ENCODE peak calls at places on chromosome 11, in ten cellular contexts. Q is stomach, Z is right lobe of liver, S is sigmoid colon, L is ovary, T is suprapubic skin, C is lung, J is OCI-LY7, P is right atrium auricular region, I is esophagus squamous epithelium. V is an unnamed sample. For H3K4me1, the result is how much of the 10 kb centered on the place peaks cover.

GRCh38 chr11:118790357-118791014 is 478 bp downstream of the DDX6 start:
- DNase-seq in Q (peak), J (peak), P (no peak), L (no peak), I (peak), S (peak), T (peak), C (peak), Z (peak), V (peak)

GRCh38 chr11:96748639-96749370 is 359.0 kb downstream of the JRKL start:
- DNase-seq in Z (no peak), I (no peak), P (no peak), Q (no peak), L (no peak), J (no peak), T (no peak), C (no peak), S (no peak), V (no peak)

GRCh38 chr11:2661173-2662023 is 38.4 kb downstream of the KCNQ1OT1 start:
- DNase-seq in T (no peak), L (no peak), S (no peak), P (peak), I (no peak), Z (no peak), C (no peak), Q (peak), J (no peak), V (no peak)

GRCh38 chr11:131686836-131687235 is 316.4 kb downstream of the NTM start:
- DNase-seq in J (no peak), L (no peak), T (no peak), P (no peak), I (no peak), Q (no peak), C (no peak), Z (no peak), S (no peak), V (no peak)

GRCh38 chr11:721913-722811 is 16.1 kb downstream of the EPS8L2 start:
- DNase-seq in S (no peak), I (no peak), L (no peak), T (peak), C (no peak), P (no peak), Z (peak), J (peak), Q (no peak), V (no peak)

GRCh38 chr11:34358258-34358665 is 452 bp upstream of the ABTB2 start:
- DNase-seq in Q (peak), I (no peak), C (peak), Z (peak), T (peak), S (peak), L (peak), J (no peak), P (peak), V (peak)

GRCh38 chr11:33399421-33399820 is 142.2 kb downstream of the HIPK3 start:
- DNase-seq in L (no peak), P (no peak), T (no peak), Q (no peak), C (no peak), I (no peak), S (no peak), J (no peak), Z (no peak), V (no peak)

GRCh38 chr11:23078289-23078971 is 218.2 kb upstream of the CCDC179 start:
- DNase-seq in P (no peak), T (no peak), I (no peak), C (no peak), L (no peak), J (no peak), Z (no peak), S (no peak), Q (no peak), V (no peak)

GRCh38 chr11:70220920-70221319 is 17.8 kb downstream of the FADD start:
- DNase-seq in C (no peak), T (no peak), J (no peak), Z (no peak), I (no peak), S (no peak), P (no peak), L (no peak), Q (no peak), V (no peak)

GRCh38 chr11:391117-392017 is 2.6 kb upstream of the PKP3 start:
- DNase-seq in L (no peak), Q (no peak), J (no peak), T (no peak), Z (no peak), C (no peak), S (no peak), P (no peak), I (no peak), V (no peak)

GRCh38 chr11:10026514-10026913 is 267.5 kb downstream of the SBF2 start:
- DNase-seq in J (no peak), S (no peak), T (no peak), I (no peak), L (no peak), P (no peak), Q (no peak), Z (no peak), C (no peak), V (no peak)

GRCh38 chr11:19392321-19392720 is 151.6 kb upstream of the E2F8 start:
- DNase-seq in Q (no peak), S (no peak), J (no peak), Z (no peak), L (no peak), T (no peak), P (no peak), I (no peak), C (no peak), V (no peak)

GRCh38 chr11:68956142-68956541 is 24.6 kb downstream of the MRGPRD start:
- DNase-seq in Z (no peak), L (no peak), P (no peak), J (peak), Q (no peak), I (no peak), C (no peak), S (peak), T (no peak), V (no peak)
- TF ChIP-seq CTCF in Z (peak), L (no peak), P (no peak), J (peak), Q (no peak), I (no peak), C (no peak), S (peak), T (no peak), V (no peak)

GRCh38 chr11:68832476-68833176 is 9.1 kb downstream of the CPT1A start:
- DNase-seq in I (no peak), Q (peak), S (no peak), Z (no peak), J (no peak), T (peak), P (no peak), C (no peak), L (no peak), V (peak)
- H3K4me1 ChIP-seq in I (half or more), Q (half or more), S (half or more), Z (half or more), J (under half), T (half or more), P (under half), C (under half), L (under half), V (half or more)

GRCh38 chr11:72451836-72452376 is 17.6 kb upstream of the CLPB start:
- DNase-seq in Z (no peak), I (no peak), L (no peak), J (no peak), T (no peak), S (no peak), Q (no peak), C (no peak), P (no peak), V (no peak)

GRCh38 chr11:72460091-72460647 is 25.8 kb upstream of the CLPB start:
- DNase-seq in Q (no peak), J (no peak), Z (no peak), I (no peak), C (no peak), L (no peak), S (no peak), T (no peak), P (no peak), V (no peak)

GRCh38 chr11:72456651-72457050 is 22.3 kb upstream of the CLPB start:
- DNase-seq in P (no peak), Q (no peak), L (no peak), I (no peak), T (no peak), S (no peak), J (no peak), C (no peak), Z (no peak), V (no peak)

DNA sequence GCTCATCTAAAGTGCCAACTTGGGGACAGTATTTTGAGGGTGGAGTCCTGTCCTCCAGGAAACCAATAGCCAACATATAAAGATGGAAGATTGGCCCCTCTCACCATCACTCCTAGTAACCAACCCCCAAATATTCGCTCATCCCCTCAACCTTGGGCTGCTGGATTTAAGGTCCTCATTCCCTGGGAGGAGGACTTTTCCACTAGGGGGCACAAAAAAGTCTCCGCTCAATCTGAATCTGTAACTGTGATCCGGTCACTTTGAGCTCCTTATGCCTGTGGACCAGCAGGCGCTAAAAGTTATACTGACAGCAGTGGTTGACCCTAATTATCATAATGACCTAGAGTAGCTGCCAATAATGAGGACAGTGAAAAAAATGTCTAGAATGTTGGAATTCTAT is 20.5 kb upstream of the CLPB start:
- DNase-seq in C (no peak), I (no peak), Q (no peak), J (no peak), S (no peak), T (no peak), L (no peak), Z (no peak), P (no peak), V (no peak)
- TF ChIP-seq CTCF in C (no peak), I (no peak), Q (no peak), J (peak), S (no peak), T (no peak), L (no peak), Z (no peak), P (no peak), V (no peak)

DNA sequence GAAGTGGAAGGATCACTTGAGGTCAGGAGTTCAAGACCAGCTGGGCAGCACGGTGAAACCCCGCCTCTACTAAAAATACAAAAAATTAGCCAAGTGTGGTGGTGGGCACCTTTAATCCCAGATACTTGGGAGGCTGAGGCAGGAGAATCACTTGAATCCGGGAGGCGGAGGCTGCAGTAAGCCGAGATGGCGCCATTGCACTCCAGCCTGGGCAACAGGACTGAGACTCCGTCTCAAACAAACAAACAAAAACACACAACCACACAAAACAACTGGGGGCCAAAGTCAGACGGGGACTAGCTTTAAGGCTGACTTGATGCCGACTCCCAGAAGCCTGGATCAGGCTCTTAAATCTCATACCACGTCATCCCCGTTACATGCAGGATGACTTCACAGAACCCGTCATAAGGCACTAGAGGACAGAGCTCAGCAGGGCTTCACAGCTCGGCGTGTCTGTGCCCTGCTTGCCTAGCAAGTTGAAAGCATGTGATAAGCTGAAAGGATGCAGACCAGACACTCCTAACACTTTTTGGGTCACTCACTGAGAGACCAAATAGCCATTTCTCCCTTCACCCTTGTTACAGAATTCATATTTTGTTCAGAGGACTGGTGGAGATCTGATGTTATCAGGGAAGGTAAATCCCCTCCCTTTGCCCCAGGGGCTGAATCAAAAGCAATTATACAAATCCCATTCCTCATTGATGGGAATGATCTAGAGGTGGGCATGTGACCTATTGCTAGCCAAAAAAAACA is 65.5 kb downstream of the GAB2 start:
- DNase-seq in T (no peak), Q (no peak), J (no peak), S (no peak), Z (no peak), L (no peak), I (no peak), P (no peak), C (no peak), V (no peak)
- H3K4me1 ChIP-seq in T (half or more), Q (half or more), J (under half), S (under half), Z (under half), L (under half), I (half or more), P (under half), C (under half), V (under half)

GRCh38 chr11:86456075-86456939 is 81.6 kb downstream of the CCDC81 start:
- DNase-seq in J (peak), Z (peak), P (peak), I (no peak), S (peak), T (peak), C (peak), L (peak), Q (peak), V (peak)

GRCh38 chr11:86459002-86459385 is 84.3 kb downstream of the CCDC81 start:
- DNase-seq in S (no peak), C (no peak), Q (no peak), T (no peak), J (no peak), L (no peak), P (no peak), I (no peak), Z (no peak), V (no peak)

GRCh38 chr11:86449993-86450629 is 75.4 kb downstream of the CCDC81 start:
- DNase-seq in T (no peak), Q (no peak), C (no peak), L (no peak), P (no peak), Z (no peak), S (no peak), I (no peak), J (no peak), V (no peak)

GRCh38 chr11:86458294-86459001 is 83.8 kb downstream of the CCDC81 start:
- DNase-seq in Q (no peak), C (no peak), S (no peak), I (no peak), J (no peak), P (no peak), L (no peak), T (no peak), Z (no peak), V (no peak)

GRCh38 chr11:86453290-86454030 is 78.8 kb downstream of the CCDC81 start:
- DNase-seq in P (no peak), L (no peak), S (no peak), Q (no peak), Z (no peak), J (no peak), I (no peak), T (no peak), C (no peak), V (no peak)
- TF ChIP-seq CTCF in P (no peak), L (no peak), S (no peak), Q (no peak), Z (no peak), J (peak), I (no peak), T (no peak), C (no peak), V (no peak)

GRCh38 chr11:61700720-61701119 is 20.5 kb downstream of the DAGLA start:
- DNase-seq in S (no peak), P (no peak), I (no peak), T (no peak), J (no peak), L (no peak), Q (no peak), C (no peak), Z (no peak), V (no peak)
- H3K4me1 ChIP-seq in S (half or more), P (under half), I (half or more), T (half or more), J (under half), L (under half), Q (half or more), C (under half), Z (under half), V (half or more)

GRCh38 chr11:85180528-85180927 is 446.6 kb downstream of the DLG2 start:
- DNase-seq in Q (no peak), L (no peak), P (no peak), S (no peak), Z (no peak), T (no peak), I (no peak), J (peak), C (no peak), V (no peak)

GRCh38 chr11:85187992-85188391 is 439.2 kb downstream of the DLG2 start:
- DNase-seq in C (no peak), Q (no peak), J (no peak), P (no peak), L (no peak), Z (no peak), I (no peak), S (no peak), T (no peak), V (no peak)

DNA sequence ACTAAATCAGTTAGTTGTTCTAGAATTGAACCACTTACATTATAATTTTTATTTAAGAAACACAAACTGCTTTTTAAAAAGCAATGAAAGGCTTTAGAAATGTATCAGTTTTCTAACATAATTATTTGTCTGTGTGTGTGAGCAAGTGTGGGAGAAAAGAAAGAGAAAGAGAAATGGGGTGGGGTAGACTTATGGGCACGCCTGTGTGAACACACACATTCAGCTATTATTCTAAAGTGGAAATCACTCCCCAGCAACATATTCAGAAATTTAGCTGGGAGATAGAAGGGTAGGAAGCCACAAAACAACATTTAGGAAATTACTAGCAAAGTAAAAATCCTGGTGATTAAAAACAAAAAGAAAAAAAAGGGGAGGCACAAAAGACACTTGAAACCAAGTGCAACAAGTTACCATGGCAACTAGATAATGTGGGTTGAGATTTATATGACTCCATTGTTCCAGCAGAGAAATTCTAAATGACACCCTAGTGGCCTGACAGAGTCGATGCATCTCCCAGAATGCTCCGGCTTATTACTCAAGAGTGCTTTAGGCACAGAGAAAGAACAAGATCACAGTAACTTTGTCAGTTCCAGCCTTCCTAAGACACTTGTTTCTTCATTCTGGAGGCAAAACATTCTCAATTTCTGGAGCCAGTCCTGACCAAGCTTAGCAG is 444.6 kb downstream of the DLG2 start:
- DNase-seq in Z (no peak), Q (no peak), J (peak), T (no peak), P (no peak), I (no peak), L (no peak), C (no peak), S (no peak), V (peak)
- TF ChIP-seq CTCF in Z (no peak), Q (no peak), J (peak), T (no peak), P (peak), I (no peak), L (no peak), C (no peak), S (no peak), V (peak)

DNA sequence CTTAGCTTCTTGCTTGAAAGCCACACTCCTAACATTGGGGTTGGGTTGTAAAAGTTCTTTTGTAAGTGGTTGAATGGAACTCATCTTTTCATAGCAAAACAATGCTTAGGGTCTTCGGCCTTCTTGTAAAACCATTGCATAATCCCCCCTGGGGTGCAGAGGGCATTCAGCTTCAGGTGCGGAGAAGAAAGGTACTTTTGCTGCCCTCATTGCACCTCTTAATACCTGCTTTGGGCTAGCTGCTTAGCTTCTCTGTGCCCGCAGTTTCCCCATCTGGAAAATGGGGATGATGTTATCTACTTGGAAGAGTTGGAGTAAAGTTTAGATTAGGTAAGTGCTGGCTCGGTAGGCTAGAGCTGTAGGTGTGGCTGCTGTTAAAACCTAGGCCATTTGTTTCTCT is 10.1 kb downstream of the TEAD1 start:
- DNase-seq in P (no peak), S (no peak), I (no peak), Q (no peak), J (no peak), L (no peak), T (no peak), C (no peak), Z (no peak), V (no peak)
- H3K4me1 ChIP-seq in P (under half), S (half or more), I (half or more), Q (half or more), J (under half), L (under half), T (half or more), C (under half), Z (under half), V (half or more)

DNA sequence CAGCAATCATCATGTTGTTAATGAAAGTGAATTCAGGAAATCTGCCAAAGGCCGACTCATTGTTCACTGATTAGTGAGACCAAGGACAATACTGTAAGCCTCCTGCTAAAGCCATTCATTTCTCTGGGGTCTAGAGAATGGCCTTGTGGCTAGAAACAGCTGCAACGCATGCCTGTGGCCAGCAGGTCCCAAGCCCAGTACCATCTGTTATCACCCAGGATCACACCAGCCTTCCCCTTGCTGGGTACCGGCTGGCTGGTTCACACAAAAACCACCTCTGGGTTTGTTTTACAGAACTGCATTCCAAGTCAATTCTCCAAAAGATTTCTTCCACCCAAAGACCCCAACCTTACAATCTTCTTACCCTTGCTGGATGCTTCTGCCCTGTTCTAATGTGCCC is 1.1 kb downstream of the PLAAT5 start:
- DNase-seq in T (no peak), Q (no peak), P (no peak), J (no peak), C (no peak), S (no peak), I (no peak), L (no peak), Z (no peak), V (peak)
- TF ChIP-seq CTCF in T (no peak), Q (no peak), P (no peak), J (no peak), C (no peak), S (no peak), I (no peak), L (no peak), Z (no peak), V (no peak)

GRCh38 chr11:102112654-102112926 is 2.3 kb downstream of the YAP1 start:
- DNase-seq in P (no peak), L (no peak), I (no peak), J (no peak), Q (no peak), S (no peak), T (no peak), Z (no peak), C (no peak), V (no peak)
- H3K4me1 ChIP-seq in P (under half), L (under half), I (half or more), J (under half), Q (half or more), S (under half), T (half or more), Z (under half), C (under half), V (half or more)

V was measured in body of pancreas.